ENCODE peak calls at places on chromosomes 1 and 21, in nine cellular contexts. S is adrenal gland; V is Panc1; Y is pancreas; E is CD4-positive, alpha-beta T cell; W is GM23248; N is brain microvascular endothelial cell; F is SK-N-MC; Q is gastrocnemius medialis. J is an unnamed sample.

GRCh38 chr1:41615981-41616380 is 131.5 kb upstream of the EDN2 start:
- DNase-seq in W (no peak), Q (no peak), V (no peak), N (no peak), S (no peak), F (no peak), Y (no peak), E (no peak), J (no peak)

GRCh38 chr1:159084152-159084551 is 7.6 kb upstream of the AIM2 start:
- DNase-seq in S (no peak), W (no peak), V (no peak), Q (no peak), N (no peak), Y (no peak), F (no peak), E (no peak), J (no peak)

GRCh38 chr1:87953732-87954344 is 625.2 kb downstream of the LMO4 start:
- DNase-seq in F (peak; percentile 56), V (peak; percentile 35), W (peak; percentile 82), S (peak; percentile 57), N (peak; percentile 74), Q (peak; percentile 48), Y (no peak), E (peak; percentile 31), J (peak; percentile 79)

GRCh38 chr1:59541161-59541560 is 244.3 kb downstream of the FGGY start:
- DNase-seq in Y (no peak), S (no peak), E (no peak), F (no peak), V (no peak), W (no peak), Q (no peak), N (no peak), J (no peak)

GRCh38 chr21:15010645-15011044 is 54.2 kb downstream of the NRIP1 start:
- DNase-seq in Q (no peak), N (peak; percentile 44), V (no peak), S (no peak), W (no peak), F (no peak), Y (no peak), E (no peak), J (no peak)

GRCh38 chr1:193476748-193477147 is 290.3 kb upstream of the B3GALT2 start:
- DNase-seq in W (no peak), F (no peak), E (no peak), Q (no peak), Y (no peak), V (no peak), S (no peak), N (no peak), J (no peak)

GRCh38 chr1:160149235-160149634 is 2.2 kb upstream of the ATP1A4 start:
- DNase-seq in W (peak; percentile 76), E (no peak), N (no peak), Y (no peak), F (no peak), V (no peak), Q (no peak), S (no peak), J (no peak)

GRCh38 chr1:100354971-100355394 is 2.7 kb downstream of the CDC14A start:
- DNase-seq in F (no peak), V (no peak), Q (no peak), Y (no peak), W (no peak), S (no peak), E (peak; percentile 4), N (peak; percentile 24), J (no peak)

GRCh38 chr1:42369471-42369870 is 11.1 kb upstream of the RIMKLA start:
- DNase-seq in Y (no peak), V (no peak), F (no peak), S (no peak), E (no peak), N (no peak), W (no peak), Q (no peak), J (no peak)

GRCh38 chr1:67004176-67004575 is 49.8 kb downstream of the SLC35D1 start:
- DNase-seq in W (no peak), E (no peak), N (no peak), F (no peak), Y (no peak), Q (no peak), V (no peak), S (no peak), J (no peak)

DNA sequence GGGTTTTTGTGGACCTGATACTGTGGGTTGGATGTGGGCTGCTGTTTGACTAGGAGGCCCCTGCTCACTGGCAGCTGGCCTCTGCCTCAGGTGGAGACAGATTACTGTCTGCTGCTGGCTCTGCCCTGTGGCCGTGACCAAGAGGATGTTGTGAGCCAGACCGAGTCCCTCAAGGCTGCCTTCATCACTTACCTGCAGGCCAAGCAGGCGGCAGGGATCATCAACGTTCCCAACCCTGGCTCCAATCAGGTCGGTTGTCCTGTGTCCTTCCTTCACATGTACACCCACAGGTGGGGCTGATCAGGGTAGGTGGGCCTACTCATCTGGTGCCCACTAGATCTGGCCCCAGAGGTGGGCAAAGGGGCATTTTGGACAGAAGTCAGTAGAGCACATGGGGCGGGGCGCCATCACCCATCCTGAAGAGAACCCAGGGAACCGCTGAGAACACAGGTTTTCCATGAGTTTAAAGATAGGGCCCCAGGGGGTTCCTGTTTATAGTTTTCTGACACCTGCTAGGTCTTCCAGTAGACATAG is 37.2 kb downstream of the ZBTB17 start:
- DNase-seq in W (no peak), S (peak; percentile 33), F (no peak), N (no peak), E (no peak), V (no peak), Y (no peak), Q (no peak), J (no peak)
- H3K27ac ChIP-seq in W (peak overlapping the region; percentile 75), S (peak overlapping the region; percentile 60), F (peak overlapping the region; percentile 31), N (no peak overlapping the region), E (no peak overlapping the region), V (peak overlapping the region; percentile 70), Y (no peak overlapping the region), Q (peak overlapping the region; percentile 44), J (peak overlapping the region; percentile 49)

GRCh38 chr1:113552244-113552643 is 161.9 kb downstream of the MAGI3 start:
- DNase-seq in N (no peak), W (no peak), V (no peak), F (no peak), Y (no peak), Q (no peak), S (no peak), E (no peak), J (no peak)

GRCh38 chr1:113557176-113557575 is 166.9 kb downstream of the MAGI3 start:
- DNase-seq in S (no peak), F (no peak), N (no peak), Q (no peak), E (no peak), V (no peak), W (no peak), Y (no peak), J (no peak)

DNA sequence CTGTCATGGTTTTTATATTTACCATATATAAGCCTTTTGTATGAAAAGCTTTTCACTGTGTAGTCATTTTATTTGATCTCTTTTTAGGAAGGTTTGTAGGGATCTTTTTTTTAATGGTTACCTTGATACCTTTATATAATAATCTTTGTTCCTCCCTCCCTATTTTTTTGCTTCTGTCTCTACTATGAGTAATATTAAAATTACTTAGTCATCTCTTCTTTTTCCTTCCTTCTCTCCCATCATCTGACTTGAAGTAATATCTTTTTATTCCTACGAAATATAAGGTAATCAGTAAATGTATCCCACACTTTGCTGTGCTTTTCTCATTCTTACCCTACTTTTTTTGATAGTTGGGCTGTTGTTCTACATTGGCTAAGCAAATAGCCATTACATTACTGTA is 161.4 kb downstream of the MAGI3 start:
- DNase-seq in E (no peak), F (no peak), V (no peak), S (no peak), Y (no peak), Q (no peak), N (no peak), W (no peak), J (no peak)
- H3K27ac ChIP-seq in E (no peak overlapping the region), F (no peak overlapping the region), V (no peak overlapping the region), S (no peak overlapping the region), Y (no peak overlapping the region), Q (no peak overlapping the region), N (peak overlapping the region; percentile 30), W (no peak overlapping the region), J (no peak overlapping the region)

GRCh38 chr1:6597777-6598131 is 4.9 kb downstream of the KLHL21 start:
- DNase-seq in Q (peak; percentile 75), W (no peak), F (no peak), V (no peak), S (peak; percentile 66), Y (no peak), N (no peak), E (no peak), J (no peak)
- H3K27ac ChIP-seq in Q (peak overlapping the region; percentile 99), W (no peak overlapping the region), F (no peak overlapping the region), V (no peak overlapping the region), S (no peak overlapping the region), Y (no peak overlapping the region), N (no peak overlapping the region), E (no peak overlapping the region), J (peak overlapping the region; percentile 38)

DNA sequence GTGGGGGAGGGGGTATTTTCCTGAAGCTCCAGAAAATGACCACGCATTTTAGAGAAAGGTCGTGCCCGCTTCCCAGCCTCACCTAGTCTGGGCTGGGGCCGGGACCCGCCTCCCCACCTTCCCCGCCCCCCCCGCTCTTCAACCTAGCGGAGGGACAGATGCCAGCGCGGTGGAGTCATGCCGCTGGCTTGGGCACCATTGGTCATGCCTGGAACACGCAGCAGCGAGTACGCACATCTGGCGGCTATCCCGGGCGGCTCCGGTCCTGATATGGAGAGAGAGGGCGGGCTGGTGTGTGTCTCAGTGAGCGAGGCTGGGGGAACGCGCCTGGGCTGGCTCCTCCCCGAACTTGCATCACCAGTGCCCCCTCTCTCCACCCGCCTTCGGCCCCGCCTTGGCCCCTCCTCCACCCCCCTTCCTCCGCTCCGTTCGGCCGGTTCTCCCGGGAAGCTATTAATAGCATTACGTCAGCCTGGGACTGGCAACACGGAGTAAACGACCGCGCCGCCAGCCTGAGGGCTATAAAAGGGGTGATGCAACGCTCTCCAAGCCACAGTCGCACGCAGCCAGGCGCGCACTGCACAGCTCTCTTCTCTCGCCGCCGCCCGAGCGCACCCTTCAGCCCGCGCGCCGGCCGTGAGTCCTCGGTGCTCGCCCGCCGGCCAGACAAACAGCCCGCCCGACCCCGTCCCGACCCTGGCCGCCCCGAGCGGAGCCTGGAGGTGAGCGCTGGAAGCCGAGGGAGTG is at the start of gene ATF3:
- DNase-seq in S (peak; percentile 100), N (peak; percentile 99), F (peak; percentile 96), Y (peak; percentile 99), E (peak; percentile 73), V (peak; percentile 96), W (peak; percentile 100), Q (peak; percentile 100), J (peak; percentile 98)
- H3K27ac ChIP-seq in S (peak within 1 kb of the TSS; percentile 92), N (peak within 1 kb of the TSS; percentile 84), F (peak within 1 kb of the TSS; percentile 76), Y (peak within 1 kb of the TSS; percentile 97), E (no peak within 1 kb of the TSS), V (peak within 1 kb of the TSS; percentile 84), W (peak within 1 kb of the TSS; percentile 82), Q (peak within 1 kb of the TSS; percentile 95), J (peak within 1 kb of the TSS; percentile 92)